ENCODE peak calls at places on chromosomes 3 and 15, in four cellular contexts. F is A549, W is endothelial cell of umbilical vein, D is DND-41. M is an unnamed sample.

GRCh38 chr15:50138391-50138790 is 19.4 kb upstream of the ATP8B4 start:
- DNase-seq in F (peak), W (no peak), D (no peak), M (no peak)

GRCh38 chr3:108324177-108324576 is 27.8 kb downstream of the HHLA2 start:
- DNase-seq in F (no peak), W (no peak), D (no peak), M (no peak)

GRCh38 chr15:82122754-82123400 is 77.1 kb upstream of the MEX3B start:
- DNase-seq in F (peak), W (peak), D (no peak), M (peak)

GRCh38 chr15:43518073-43518761 is 809 bp downstream of the MAP1A start:
- DNase-seq in F (no peak), W (peak), D (peak), M (no peak)

GRCh38 chr3:54950391-54951003 is 22.6 kb upstream of the LRTM1 start:
- DNase-seq in F (no peak), W (no peak), D (no peak), M (no peak)

GRCh38 chr3:175005881-175006280 is 146.7 kb downstream of the NAALADL2 start:
- DNase-seq in F (no peak), W (no peak), D (no peak), M (no peak)

GRCh38 chr3:130288670-130289069 is 56.8 kb upstream of the COL6A5 start:
- DNase-seq in F (no peak), W (no peak), D (no peak), M (no peak)

GRCh38 chr3:177817746-177818145 is 620.5 kb upstream of the TBL1XR1 start:
- DNase-seq in F (no peak), W (no peak), D (no peak), M (no peak)

GRCh38 chr3:27993061-27993460 is 248.4 kb upstream of the CMC1 start:
- DNase-seq in F (no peak), W (no peak), D (no peak), M (no peak)

GRCh38 chr3:149269687-149270086 is 48.1 kb upstream of the CP start:
- DNase-seq in F (no peak), W (no peak), D (no peak), M (no peak)

GRCh38 chr3:62164196-62164595 is 209.2 kb downstream of the FEZF2 start:
- DNase-seq in F (no peak), W (no peak), D (no peak), M (no peak)

GRCh38 chr3:148791296-148791695 is 36.3 kb upstream of the CPB1 start:
- DNase-seq in F (no peak), W (no peak), D (no peak), M (no peak)

GRCh38 chr3:77323616-77324015 is 283.7 kb downstream of the ROBO2 start:
- DNase-seq in F (no peak), W (no peak), D (no peak), M (no peak)

GRCh38 chr3:115659253-115659652 is 35.9 kb downstream of the GAP43 start:
- DNase-seq in F (no peak), W (no peak), D (no peak), M (no peak)

GRCh38 chr15:59170295-59170881 is 36.3 kb upstream of the LDHAL6B start:
- DNase-seq in F (peak), W (peak), D (no peak), M (no peak)

GRCh38 chr3:57627976-57628375 is 30.8 kb upstream of the ARF4 start:
- DNase-seq in F (no peak), W (no peak), D (no peak), M (no peak)

GRCh38 chr3:144229237-144229830 is 257.7 kb downstream of the DIPK2A start:
- DNase-seq in F (no peak), W (peak), D (no peak), M (no peak)

GRCh38 chr15:94523873-94524272 is 292.5 kb downstream of the MCTP2 start:
- DNase-seq in F (no peak), W (no peak), D (no peak), M (no peak)

GRCh38 chr15:101323793-101324505 is 28.9 kb upstream of the SNRPA1 start:
- DNase-seq in F (no peak), W (no peak), D (no peak), M (no peak)

GRCh38 chr3:115788921-115789470 is 165.7 kb downstream of the GAP43 start:
- DNase-seq in F (peak), W (no peak), D (no peak), M (no peak)

GRCh38 chr3:32309653-32310242 is 71.3 kb downstream of the CMTM8 start:
- DNase-seq in F (no peak), W (no peak), D (no peak), M (no peak)

GRCh38 chr3:24846286-24846860 is 351.7 kb upstream of the THRB start:
- DNase-seq in F (no peak), W (no peak), D (no peak), M (no peak)

GRCh38 chr15:99385865-99386264 is 134.6 kb downstream of the LRRC28 start:
- DNase-seq in F (peak), W (peak), D (no peak), M (no peak)

GRCh38 chr3:190314741-190315140 is 7.5 kb downstream of the CLDN1 start:
- DNase-seq in F (no peak), W (no peak), D (no peak), M (no peak)

GRCh38 chr3:69558912-69559311 is 173.0 kb upstream of the FRMD4B start:
- DNase-seq in F (no peak), W (peak), D (no peak), M (no peak)

GRCh38 chr15:63466378-63467192 is 37.8 kb upstream of the USP3 start:
- DNase-seq in F (peak), W (peak), D (peak), M (no peak)

GRCh38 chr15:68149059-68149458 is 56.1 kb downstream of the CALML4 start:
- DNase-seq in F (no peak), W (no peak), D (no peak), M (no peak)

GRCh38 chr15:25059698-25060471 is 105.1 kb downstream of the SNRPN start:
- DNase-seq in F (no peak), W (no peak), D (peak), M (no peak)

GRCh38 chr3:140077406-140077805 is 142.4 kb downstream of the CLSTN2 start:
- DNase-seq in F (no peak), W (no peak), D (no peak), M (no peak)

GRCh38 chr3:168884353-168884903 is 779.1 kb downstream of the MECOM start:
- DNase-seq in F (peak), W (peak), D (no peak), M (no peak)

GRCh38 chr3:104907507-104907906 is 459.2 kb upstream of the ALCAM start:
- DNase-seq in F (no peak), W (peak), D (no peak), M (no peak)

GRCh38 chr15:96160269-96160668 is 170.2 kb upstream of the NR2F2 start:
- DNase-seq in F (no peak), W (peak), D (no peak), M (no peak)

GRCh38 chr3:135125171-135125801 is 330.2 kb downstream of the EPHB1 start:
- DNase-seq in F (peak), W (peak), D (peak), M (no peak)

GRCh38 chr15:42131826-42132806 is 24.3 kb downstream of the PLA2G4F start:
- DNase-seq in F (no peak), W (no peak), D (no peak), M (no peak)

GRCh38 chr15:72861511-72861910 is 78.0 kb upstream of the ADPGK start:
- DNase-seq in F (no peak), W (no peak), D (no peak), M (no peak)

GRCh38 chr3:107710851-107711250 is 188.1 kb downstream of the BBX start:
- DNase-seq in F (peak), W (peak), D (no peak), M (no peak)

GRCh38 chr15:48283361-48284157 is 47.7 kb upstream of the DUT start:
- DNase-seq in F (no peak), W (no peak), D (no peak), M (no peak)

GRCh38 chr15:79886119-79886518 is 10.7 kb downstream of the MTHFS start:
- DNase-seq in F (no peak), W (no peak), D (no peak), M (no peak)

GRCh38 chr15:79881254-79881653 is 15.6 kb downstream of the MTHFS start:
- DNase-seq in F (no peak), W (peak), D (no peak), M (no peak)

GRCh38 chr15:79881668-79882067 is 15.1 kb downstream of the MTHFS start:
- DNase-seq in F (no peak), W (no peak), D (no peak), M (no peak)

GRCh38 chr15:79884204-79884596 is 12.6 kb downstream of the MTHFS start:
- DNase-seq in F (no peak), W (no peak), D (no peak), M (no peak)

GRCh38 chr15:79883579-79884203 is 13.1 kb downstream of the MTHFS start:
- DNase-seq in F (no peak), W (no peak), D (no peak), M (no peak)
- H3K27ac ChIP-seq in F (no peak), W (no peak), D (no peak), M (no peak)

GRCh38 chr3:29194139-29194538 is 86.7 kb upstream of the RBMS3 start:
- DNase-seq in F (no peak), W (no peak), D (no peak), M (no peak)
- H3K27ac ChIP-seq in F (no peak), W (no peak), D (no peak), M (no peak)

DNA sequence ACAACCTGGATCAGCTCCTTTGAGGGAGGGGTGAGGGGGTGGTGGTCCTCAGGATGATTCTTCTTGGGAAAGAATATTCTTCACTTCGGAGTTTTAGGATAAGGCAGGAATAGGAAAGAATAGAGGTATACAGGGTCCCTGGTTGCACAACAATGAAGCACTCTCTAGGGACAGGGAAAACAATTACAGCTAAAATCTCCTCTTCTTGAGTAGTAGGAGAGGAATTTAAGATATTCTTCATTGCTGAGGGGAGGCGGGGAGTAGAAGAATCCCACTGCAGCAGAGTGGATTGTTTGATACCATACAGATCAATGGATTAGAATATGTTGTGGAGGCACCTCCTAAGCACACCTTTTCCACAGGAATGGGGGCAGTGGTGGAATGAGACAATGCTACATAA is 20.5 kb downstream of the SLC9C1 start:
- DNase-seq in F (no peak), W (no peak), D (no peak), M (no peak)
- H3K27ac ChIP-seq in F (no peak), W (no peak), D (no peak), M (no peak)

GRCh38 chr15:75348034-75348562 is 1.3 kb downstream of the NEIL1 start:
- DNase-seq in F (no peak), W (peak), D (no peak), M (no peak)

GRCh38 chr15:75349851-75350588 is 3.2 kb downstream of the NEIL1 start:
- DNase-seq in F (no peak), W (no peak), D (peak), M (no peak)

GRCh38 chr15:75346796-75347221 is at the start of gene NEIL1:
- DNase-seq in F (no peak), W (peak), D (no peak), M (no peak)

GRCh38 chr15:75347222-75348033 is 589 bp downstream of the NEIL1 start:
- DNase-seq in F (no peak), W (peak), D (no peak), M (no peak)

GRCh38 chr15:75348563-75349350 is 1.9 kb downstream of the NEIL1 start:
- DNase-seq in F (no peak), W (peak), D (no peak), M (no peak)
- H3K27ac ChIP-seq in F (peak), W (no peak), D (peak), M (no peak)

GRCh38 chr3:45497963-45498362 is 96.6 kb upstream of the LIMD1 start:
- DNase-seq in F (no peak), W (peak), D (peak), M (no peak)
- H3K27ac ChIP-seq in F (no peak), W (no peak), D (peak), M (no peak)

M was measured in Panc1.